ENCODE peak calls at places on chromosomes 12 and 14, in nine cellular contexts. H is PC-9, W is psoas muscle, X is neuronal stem cell, O is fibroblast of lung, Z is mucosa of descending colon, D is left ventricle myocardium inferior, K is GM23338, L is right lobe of liver. S is an unnamed sample. For H3K4me1, the result is how much of the 10 kb centered on the place peaks cover.

GRCh38 chr12:39622306-39622705 is 2.7 kb upstream of the ABCD2 start:
- DNase-seq in H (no peak), W (no peak), X (no peak), O (no peak), Z (no peak), D (no peak), K (no peak), L (no peak), S (no peak)

GRCh38 chr12:17062296-17063061 is 456.5 kb upstream of the LMO3 start:
- DNase-seq in H (no peak), W (no peak), X (no peak), O (no peak), Z (no peak), D (no peak), K (no peak), L (no peak), S (no peak)

GRCh38 chr12:79547044-79547734 is 143.6 kb downstream of the PAWR start:
- DNase-seq in H (peak), W (no peak), X (peak), O (peak), Z (no peak), D (no peak), K (peak), L (no peak), S (no peak)

GRCh38 chr14:99930420-99931274 is 134.6 kb upstream of the EVL start:
- DNase-seq in H (no peak), W (no peak), X (no peak), O (peak), Z (no peak), D (no peak), K (no peak), L (no peak), S (no peak)

GRCh38 chr14:44564908-44565307 is 57.8 kb upstream of the FSCB start:
- DNase-seq in H (no peak), W (no peak), X (no peak), O (peak), Z (no peak), D (no peak), K (no peak), L (no peak), S (no peak)

GRCh38 chr14:23568600-23569310 is 1.2 kb upstream of the AP1G2 start:
- DNase-seq in H (peak), W (no peak), X (no peak), O (no peak), Z (peak), D (no peak), K (peak), L (no peak), S (peak)

GRCh38 chr12:114838480-114838879 is 154.5 kb upstream of the TBX3 start:
- DNase-seq in H (no peak), W (no peak), X (no peak), O (no peak), Z (no peak), D (no peak), K (peak), L (no peak), S (no peak)

GRCh38 chr12:111330800-111331752 is 37.8 kb downstream of the PHETA1 start:
- DNase-seq in H (no peak), W (no peak), X (no peak), O (peak), Z (peak), D (no peak), K (peak), L (no peak), S (no peak)

GRCh38 chr12:47776471-47777143 is 3.6 kb downstream of the SLC48A1 start:
- DNase-seq in H (no peak), W (peak), X (no peak), O (peak), Z (no peak), D (no peak), K (no peak), L (no peak), S (no peak)

GRCh38 chr12:96141216-96141944 is 52.8 kb upstream of the ELK3 start:
- DNase-seq in H (no peak), W (no peak), X (no peak), O (peak), Z (no peak), D (no peak), K (no peak), L (no peak), S (no peak)

GRCh38 chr12:66130267-66131066 is at the start of gene LLPH:
- DNase-seq in H (peak), W (peak), X (peak), O (peak), Z (peak), D (peak), K (peak), L (peak), S (peak)

GRCh38 chr12:46558696-46559095 is 186.1 kb upstream of the SLC38A2 start:
- DNase-seq in H (no peak), W (no peak), X (no peak), O (peak), Z (no peak), D (no peak), K (no peak), L (no peak), S (no peak)

GRCh38 chr12:111202237-111202592 is 166.7 kb downstream of the PHETA1 start:
- DNase-seq in H (no peak), W (no peak), X (no peak), O (no peak), Z (no peak), D (no peak), K (no peak), L (no peak), S (no peak)

GRCh38 chr14:68283378-68284123 is 464.0 kb downstream of the RAD51B start:
- DNase-seq in H (no peak), W (peak), X (no peak), O (no peak), Z (no peak), D (peak), K (no peak), L (peak), S (no peak)

GRCh38 chr14:81200041-81200440 is 20.7 kb downstream of the GTF2A1 start:
- DNase-seq in H (no peak), W (no peak), X (no peak), O (no peak), Z (no peak), D (no peak), K (no peak), L (no peak), S (no peak)

GRCh38 chr14:73785336-73785833 is 66.2 kb upstream of the PTGR2 start:
- DNase-seq in H (peak), W (no peak), X (peak), O (peak), Z (peak), D (no peak), K (peak), L (peak), S (peak)

GRCh38 chr14:25358330-25358729 is 308.4 kb upstream of the STXBP6 start:
- DNase-seq in H (no peak), W (no peak), X (no peak), O (no peak), Z (peak), D (no peak), K (no peak), L (no peak), S (no peak)

GRCh38 chr12:25155031-25155576 is 39.9 kb downstream of the DNAI7 start:
- DNase-seq in H (no peak), W (no peak), X (peak), O (peak), Z (no peak), D (no peak), K (peak), L (no peak), S (no peak)

GRCh38 chr14:68896132-68896531 is 83.0 kb downstream of the ACTN1 start:
- DNase-seq in H (no peak), W (no peak), X (no peak), O (no peak), Z (no peak), D (no peak), K (peak), L (no peak), S (no peak)

GRCh38 chr14:69043007-69043444 is 63.9 kb upstream of the ACTN1 start:
- DNase-seq in H (peak), W (peak), X (no peak), O (no peak), Z (peak), D (peak), K (no peak), L (peak), S (peak)

GRCh38 chr12:132497514-132498405 is 7.8 kb downstream of the FBRSL1 start:
- DNase-seq in H (no peak), W (no peak), X (no peak), O (no peak), Z (no peak), D (no peak), K (no peak), L (no peak), S (no peak)
- H3K4me1 ChIP-seq in H (under half), W (half or more), X (under half), O (under half), Z (under half), D (half or more), K (under half), L (half or more), S (under half)

GRCh38 chr14:93954900-93955891 is 21.2 kb downstream of the ASB2 start:
- DNase-seq in H (no peak), W (peak), X (no peak), O (no peak), Z (peak), D (no peak), K (no peak), L (no peak), S (no peak)
- H3K4me3 ChIP-seq in H (no peak), W (no peak), X (peak), O (no peak), Z (no peak), D (peak), K (no peak), L (no peak), S (no peak)

GRCh38 chr12:93482721-93483120 is 15.4 kb downstream of the MRPL42 start:
- DNase-seq in H (no peak), W (no peak), X (no peak), O (no peak), Z (no peak), D (no peak), K (no peak), L (no peak), S (no peak)
- H3K4me1 ChIP-seq in H (under half), W (under half), X (under half), O (under half), Z (under half), D (under half), K (under half), L (under half), S (under half)

GRCh38 chr14:104881369-104881979 is 16.4 kb downstream of the CEP170B start:
- DNase-seq in H (no peak), W (peak), X (no peak), O (no peak), Z (no peak), D (peak), K (no peak), L (peak), S (no peak)
- H3K4me3 ChIP-seq in H (no peak), W (no peak), X (no peak), O (no peak), Z (no peak), D (no peak), K (no peak), L (no peak), S (no peak)

DNA sequence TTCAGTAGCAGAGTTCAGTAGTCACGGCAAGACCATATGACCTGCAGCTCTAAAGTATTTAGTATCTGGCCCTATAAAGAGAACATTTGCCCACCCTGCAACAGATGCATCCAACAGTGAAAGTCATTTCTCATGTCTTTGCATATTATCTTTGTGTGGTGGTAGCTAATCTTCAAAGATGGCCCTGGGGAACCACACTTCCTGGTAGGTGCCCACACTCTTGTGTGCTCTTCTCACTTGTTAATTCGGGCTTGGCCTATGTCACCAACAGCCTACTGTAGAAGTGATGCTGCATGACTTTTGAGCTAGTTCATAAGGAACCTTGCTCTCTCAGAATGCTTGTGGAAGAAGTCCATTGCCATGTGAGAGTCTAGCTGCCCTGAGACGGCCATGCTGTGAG is 85.6 kb downstream of the MAP1LC3B2 start:
- DNase-seq in H (no peak), W (no peak), X (no peak), O (no peak), Z (no peak), D (no peak), K (no peak), L (no peak), S (no peak)
- H3K4me1 ChIP-seq in H (under half), W (under half), X (under half), O (under half), Z (under half), D (under half), K (under half), L (under half), S (under half)

DNA sequence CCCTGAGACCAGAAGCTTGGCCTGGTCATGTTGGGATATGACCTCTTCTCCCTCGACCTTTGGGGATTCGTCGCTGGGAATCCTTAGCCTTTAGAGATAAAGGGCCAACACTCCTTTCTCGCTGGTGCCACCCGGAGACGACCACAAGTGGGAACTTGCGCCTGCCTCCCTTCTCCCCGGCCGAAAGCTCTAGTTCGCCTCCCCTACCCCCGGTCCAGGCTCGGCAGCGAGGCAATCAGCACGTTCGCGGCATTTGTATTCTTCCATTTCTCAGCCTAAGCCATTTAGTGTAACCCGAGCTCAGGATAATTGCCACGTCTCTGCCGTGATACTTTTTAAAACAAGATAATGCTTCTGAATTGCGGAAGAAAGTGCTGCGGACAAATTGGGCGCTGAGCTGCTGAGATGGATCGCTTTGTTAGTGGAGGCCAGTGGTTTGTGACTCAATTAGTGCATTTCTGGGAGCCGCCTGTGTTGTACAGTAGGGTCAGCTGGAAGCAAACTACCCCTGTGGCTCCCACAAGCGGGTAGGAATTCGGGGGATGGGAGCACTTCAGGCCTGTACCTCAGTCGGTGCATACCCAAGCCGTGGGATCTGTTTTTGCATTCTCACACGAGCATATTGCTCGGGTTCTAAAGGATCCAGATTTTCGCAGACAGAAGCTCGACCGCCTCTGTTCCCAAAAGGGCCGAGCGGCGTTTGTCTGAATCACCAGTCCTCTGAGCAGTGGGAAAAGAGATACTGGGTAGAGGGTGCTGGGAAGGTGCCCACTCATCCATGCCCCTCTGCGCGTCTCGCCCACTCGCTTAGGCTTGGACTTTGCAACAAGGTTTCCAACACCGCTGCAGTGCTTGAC is 6.8 kb upstream of the SIX1 start:
- DNase-seq in H (peak), W (no peak), X (peak), O (peak), Z (no peak), D (no peak), K (peak), L (no peak), S (no peak)
- H3K4me3 ChIP-seq in H (no peak), W (peak), X (peak), O (no peak), Z (no peak), D (peak), K (peak), L (peak), S (no peak)

GRCh38 chr12:122067548-122067947 is 11.0 kb upstream of the MLXIP start:
- DNase-seq in H (no peak), W (no peak), X (no peak), O (no peak), Z (no peak), D (no peak), K (no peak), L (no peak), S (no peak)
- H3K4me1 ChIP-seq in H (under half), W (under half), X (under half), O (under half), Z (under half), D (half or more), K (under half), L (under half), S (under half)

GRCh38 chr12:119181944-119182343 is 3.2 kb downstream of the HSPB8 start:
- DNase-seq in H (no peak), W (no peak), X (no peak), O (peak), Z (no peak), D (no peak), K (no peak), L (no peak), S (no peak)
- H3K4me3 ChIP-seq in H (no peak), W (peak), X (no peak), O (no peak), Z (no peak), D (peak), K (no peak), L (no peak), S (peak)

DNA sequence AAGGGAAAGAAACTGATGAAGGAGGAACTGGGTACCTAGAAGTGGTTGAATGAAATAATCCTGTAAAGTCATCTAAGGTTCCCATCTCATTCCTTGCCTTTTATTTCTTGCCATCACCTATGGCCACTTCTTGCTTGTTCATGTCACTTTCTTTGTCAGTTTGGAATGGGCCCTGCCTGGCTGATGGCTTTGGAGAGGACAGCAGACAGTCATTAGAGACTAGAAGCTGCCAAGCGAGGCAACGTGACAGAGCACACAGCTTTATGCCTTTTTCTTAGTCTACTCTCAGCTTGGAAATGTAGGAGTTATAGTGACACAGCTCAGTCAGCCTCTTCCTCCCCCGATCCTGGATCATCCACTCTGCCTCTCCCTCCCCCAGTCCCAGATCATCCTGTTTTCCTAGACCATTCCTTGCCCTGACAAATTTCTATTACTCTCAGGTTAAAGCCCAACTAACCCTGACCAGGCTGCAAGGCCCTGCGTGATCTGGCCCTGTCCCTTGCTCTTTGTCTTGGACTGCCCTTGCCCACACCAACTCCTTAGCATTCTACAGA is 26.6 kb downstream of the ETV6 start:
- DNase-seq in H (no peak), W (no peak), X (no peak), O (no peak), Z (no peak), D (no peak), K (no peak), L (no peak), S (no peak)
- H3K4me1 ChIP-seq in H (under half), W (half or more), X (under half), O (under half), Z (under half), D (half or more), K (under half), L (under half), S (under half)